ENCODE peak calls at places on chromosomes 12 and 14, in five cellular contexts. I is GM10248; J is stimulated activated CD8-positive, alpha-beta memory T cell treated with anti-CD3 and anti-CD28 coated beads, Interleukin-4, amount 100 ng/mL, for 4 hours; R is HEK293T; C is SJCRH30. E is an unnamed sample.

GRCh38 chr12:25813843-25814242 is 144.6 kb upstream of the RASSF8 start:
- DNase-seq in I (no peak), J (no peak), R (no peak), C (no peak), E (no peak)

GRCh38 chr14:105247026-105247425 is 1.3 kb upstream of the BTBD6 start:
- DNase-seq in I (no peak), J (no peak), R (no peak), C (no peak), E (no peak)

GRCh38 chr12:52038447-52038846 is 12.8 kb upstream of the NR4A1 start:
- DNase-seq in I (no peak), J (no peak), R (no peak), C (no peak), E (no peak)

GRCh38 chr12:120890963-120891362 is 13.2 kb downstream of the SPPL3 start:
- DNase-seq in I (no peak), J (no peak), R (no peak), C (no peak), E (no peak)

GRCh38 chr12:77324763-77325468 is 259.5 kb upstream of the E2F7 start:
- DNase-seq in I (peak), J (no peak), R (peak), C (peak), E (peak)

GRCh38 chr14:33364536-33364935 is 425.9 kb downstream of the NPAS3 start:
- DNase-seq in I (no peak), J (no peak), R (peak), C (no peak), E (no peak)

GRCh38 chr12:74725154-74725553 is 187.5 kb downstream of the ATXN7L3B start:
- DNase-seq in I (no peak), J (no peak), R (no peak), C (no peak), E (no peak)

GRCh38 chr12:91057349-91057748 is 475 bp downstream of the KERA start:
- DNase-seq in I (no peak), J (no peak), R (no peak), C (no peak), E (no peak)

GRCh38 chr12:1533602-1534304 is 60.6 kb downstream of the FBXL14 start:
- DNase-seq in I (peak), J (no peak), R (no peak), C (no peak), E (no peak)

GRCh38 chr12:8590842-8591545 is 21.7 kb downstream of the AICDA start:
- DNase-seq in I (peak), J (no peak), R (no peak), C (no peak), E (no peak)